ENCODE peak calls at places on chromosome 7, in seven cellular contexts. M, V, E, B, Z, T and R are unnamed samples.

GRCh38 chr7:153509763-153510162 is 542.4 kb upstream of the DPP6 start:
- DNase-seq in V (no peak), B (no peak), T (no peak), Z (no peak), E (no peak), M (no peak), R (no peak)

GRCh38 chr7:142554555-142555532 is 194.4 kb upstream of the PRSS1 start:
- DNase-seq in B (no peak), Z (no peak), M (no peak), T (no peak), E (peak; percentile 58), V (peak; percentile 51), R (no peak)

GRCh38 chr7:107946881-107947280 is 55.9 kb downstream of the DLD start:
- DNase-seq in M (no peak), Z (no peak), B (no peak), E (peak; percentile 56), V (peak; percentile 38), T (no peak), R (peak; percentile 77)

GRCh38 chr7:21767300-21767900 is 178.3 kb downstream of the CDCA7L start:
- DNase-seq in E (peak; percentile 48), B (peak; percentile 84), T (peak; percentile 94), M (peak; percentile 91), V (peak; percentile 44), Z (peak; percentile 95), R (peak; percentile 71)

GRCh38 chr7:128904381-128905197 is 5.9 kb downstream of the KCP start:
- DNase-seq in B (peak; percentile 49), E (peak; percentile 76), M (peak; percentile 52), Z (peak; percentile 69), T (peak; percentile 87), V (peak; percentile 35), R (peak; percentile 48)

GRCh38 chr7:119999743-120000475 is 273.1 kb upstream of the KCND2 start:
- DNase-seq in E (no peak), Z (peak; percentile 7), V (peak; percentile 12), T (no peak), M (no peak), B (no peak), R (no peak)

GRCh38 chr7:112122835-112123234 is 83.4 kb downstream of the DOCK4 start:
- DNase-seq in V (peak; percentile 12), T (no peak), E (no peak), M (no peak), B (no peak), Z (no peak), R (no peak)

GRCh38 chr7:31516680-31517079 is 2.8 kb downstream of the ITPRID1 start:
- DNase-seq in T (no peak), Z (no peak), M (no peak), E (no peak), V (no peak), B (no peak), R (no peak)

GRCh38 chr7:107744345-107744750 is 406 bp downstream of the CBLL1 start:
- DNase-seq in M (no peak), B (no peak), E (no peak), T (no peak), V (no peak), Z (no peak), R (no peak)

GRCh38 chr7:94087664-94088352 is 83.7 kb upstream of the BET1 start:
- DNase-seq in T (peak; percentile 86), B (peak; percentile 55), V (peak; percentile 75), Z (peak; percentile 82), M (peak; percentile 54), E (peak; percentile 83), R (peak; percentile 62)

GRCh38 chr7:90390926-90391325 is 12.3 kb upstream of the CLDN12 start:
- DNase-seq in T (no peak), Z (no peak), E (no peak), V (no peak), B (no peak), M (no peak), R (no peak)

GRCh38 chr7:24227603-24228359 is 56.2 kb upstream of the NPY start:
- DNase-seq in M (no peak), Z (peak; percentile 11), B (no peak), T (no peak), V (no peak), E (no peak), R (no peak)

GRCh38 chr7:151089893-151090730 is 3.8 kb downstream of the AGAP3 start:
- DNase-seq in T (no peak), M (no peak), V (no peak), Z (no peak), B (no peak), E (peak; percentile 57), R (no peak)

GRCh38 chr7:120856621-120857352 is 1.2 kb downstream of the TSPAN12 start:
- DNase-seq in B (peak; percentile 76), V (peak; percentile 9), T (peak; percentile 81), Z (peak; percentile 92), M (peak; percentile 29), E (peak; percentile 47), R (peak; percentile 2)

GRCh38 chr7:55526770-55527169 is 45.5 kb downstream of the VOPP1 start:
- DNase-seq in T (peak; percentile 68), V (no peak), Z (peak; percentile 64), M (no peak), B (peak; percentile 49), E (no peak), R (no peak)
- H3K4me1 ChIP-seq in T (peaks cover 57% of the 10 kb centered on the region), V (no peaks in the 10 kb centered on the region), Z (peaks cover 3% of the 10 kb centered on the region), M (no peaks in the 10 kb centered on the region), B (peaks cover 10% of the 10 kb centered on the region), E (peaks cover 5% of the 10 kb centered on the region), R (peaks cover 9% of the 10 kb centered on the region)

DNA sequence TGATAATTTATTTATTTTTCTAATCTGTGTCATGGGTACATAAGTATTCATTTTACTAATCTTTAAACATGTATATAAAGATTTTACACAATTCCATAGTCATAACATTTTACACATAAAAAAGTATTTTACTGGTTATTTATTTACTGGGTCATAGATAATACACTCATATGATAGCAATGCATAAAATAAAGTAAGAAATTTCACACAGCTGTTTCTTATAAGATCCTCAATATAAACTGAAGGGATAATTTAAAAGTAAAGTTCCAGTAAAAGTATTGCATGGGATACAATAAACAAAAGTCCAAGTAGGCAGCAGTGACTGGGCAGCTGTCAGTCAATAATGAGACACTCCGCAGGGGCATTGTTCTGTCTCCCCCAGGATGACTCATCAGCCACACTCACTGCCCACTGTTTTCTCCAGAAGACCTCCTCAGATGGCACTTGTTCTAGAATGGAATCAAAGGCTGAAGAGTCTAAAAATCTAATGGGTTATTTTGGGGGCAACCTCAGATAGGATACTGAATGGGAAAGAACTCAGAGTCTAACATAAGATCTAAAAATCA is 32.7 kb downstream of the DPY19L1 start:
- DNase-seq in M (peak; percentile 71), T (no peak), E (peak; percentile 20), B (no peak), V (peak; percentile 29), Z (no peak), R (no peak)
- H3K4me2 ChIP-seq in M (peak overlapping the region; percentile 68), T (no peak overlapping the region), E (peak overlapping the region; percentile 53), B (no peak overlapping the region), V (no peak overlapping the region), Z (no peak overlapping the region), R (peak overlapping the region; percentile 54)

GRCh38 chr7:47227762-47228177 is 354.1 kb downstream of the TNS3 start:
- DNase-seq in E (peak; percentile 87), Z (no peak), V (peak; percentile 87), M (peak; percentile 39), T (no peak), B (no peak), R (peak; percentile 65)
- H3K4me1 ChIP-seq in E (peaks cover 26% of the 10 kb centered on the region), Z (no peaks in the 10 kb centered on the region), V (peaks cover 5% of the 10 kb centered on the region), M (peaks cover 19% of the 10 kb centered on the region), T (no peaks in the 10 kb centered on the region), B (no peaks in the 10 kb centered on the region), R (no peaks in the 10 kb centered on the region)

DNA sequence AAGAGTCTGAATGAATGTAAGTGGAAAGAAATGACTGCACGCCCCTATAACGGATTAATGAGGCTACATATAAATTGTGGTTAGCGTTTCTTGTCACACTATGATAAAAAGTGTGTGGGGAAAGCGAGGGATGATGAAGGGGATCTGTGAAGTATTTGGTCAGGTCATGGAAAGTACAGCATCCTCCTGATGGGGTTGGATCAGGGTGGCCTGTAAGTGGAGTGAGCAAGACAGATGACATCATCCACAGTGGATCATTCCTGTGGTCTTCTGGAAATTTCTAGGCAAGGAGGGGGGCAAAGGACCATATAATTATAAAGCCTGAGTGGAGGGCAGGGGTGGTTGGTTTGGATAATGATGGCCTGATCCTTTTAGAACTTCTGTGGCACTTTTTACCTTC is 606.0 kb downstream of the INHBA start:
- DNase-seq in E (peak; percentile 46), B (no peak), V (peak; percentile 100), M (no peak), Z (no peak), T (no peak), R (peak; percentile 59)
- H3K4me2 ChIP-seq in E (no peak overlapping the region), B (no peak overlapping the region), V (no peak overlapping the region), M (no peak overlapping the region), Z (no peak overlapping the region), T (no peak overlapping the region), R (no peak overlapping the region)